ENCODE peak calls at places on chromosomes 5 and 9, in four cellular contexts. One of them, this sample, is unnamed.

GRCh38 chr9:132154925-132155324 is 6.9 kb upstream of the NTNG2 start:
- DNase-seq in IMR-90: no peak
- DNase-seq in mesendoderm: peak; percentile 45
- DNase-seq in H1: no peak
- DNase-seq in this sample: peak; percentile 65

GRCh38 chr9:133735415-133735775 is 2.8 kb downstream of the SARDH start:
- DNase-seq in H1: no peak
- DNase-seq in mesendoderm: peak; percentile 57
- DNase-seq in IMR-90: no peak
- DNase-seq in this sample: no peak

GRCh38 chr5:180818942-180819341 is 16.3 kb upstream of the MGAT1 start:
- DNase-seq in mesendoderm: no peak
- DNase-seq in H1: no peak
- DNase-seq in IMR-90: no peak
- DNase-seq in this sample: no peak

GRCh38 chr5:174323878-174324281 is 278.4 kb downstream of the NSG2 start:
- DNase-seq in H1: peak; percentile 78
- DNase-seq in IMR-90: peak; percentile 58
- DNase-seq in mesendoderm: peak; percentile 92
- DNase-seq in this sample: peak; percentile 89

GRCh38 chr9:137456061-137456863 is 2.9 kb downstream of the NSMF start:
- DNase-seq in mesendoderm: no peak
- DNase-seq in H1: no peak
- DNase-seq in IMR-90: peak; percentile 28
- DNase-seq in this sample: no peak

GRCh38 chr5:147675168-147675567 is 107.4 kb downstream of the JAKMIP2 start:
- DNase-seq in H1: no peak
- DNase-seq in IMR-90: no peak
- DNase-seq in mesendoderm: peak; percentile 25
- DNase-seq in this sample: no peak

GRCh38 chr9:79256691-79257213 is 315.0 kb upstream of the TLE4 start:
- DNase-seq in H1: no peak
- DNase-seq in IMR-90: peak; percentile 43
- DNase-seq in mesendoderm: no peak
- DNase-seq in this sample: no peak

GRCh38 chr5:1831677-1832313 is 30.6 kb downstream of the NDUFS6 start:
- DNase-seq in IMR-90: no peak
- DNase-seq in mesendoderm: peak; percentile 53
- DNase-seq in H1: no peak
- DNase-seq in this sample: peak; percentile 57

GRCh38 chr5:171428849-171429542 is 9.5 kb downstream of the FGF18 start:
- DNase-seq in IMR-90: no peak
- DNase-seq in mesendoderm: no peak
- DNase-seq in H1: no peak
- DNase-seq in this sample: no peak

GRCh38 chr9:29213374-29214161 is 1640.3 kb upstream of the C9orf72 start:
- DNase-seq in IMR-90: no peak
- DNase-seq in mesendoderm: peak; percentile 77
- DNase-seq in H1: peak; percentile 83
- DNase-seq in this sample: peak; percentile 81

GRCh38 chr9:8718121-8718725 is 918.6 kb upstream of the DMAC1 start:
- DNase-seq in H1: no peak
- DNase-seq in mesendoderm: peak; percentile 78
- DNase-seq in IMR-90: peak; percentile 65
- DNase-seq in this sample: no peak

GRCh38 chr5:579746-580366 is 32.3 kb upstream of the CEP72 start:
- DNase-seq in H1: no peak
- DNase-seq in IMR-90: no peak
- DNase-seq in mesendoderm: no peak
- DNase-seq in this sample: no peak

GRCh38 chr5:64939772-64940510 is 171.2 kb downstream of the CWC27 start:
- DNase-seq in mesendoderm: peak; percentile 50
- DNase-seq in H1: peak; percentile 53
- DNase-seq in IMR-90: peak; percentile 59
- DNase-seq in this sample: peak; percentile 55

GRCh38 chr5:28632607-28633006 is 1594.2 kb upstream of the CDH9 start:
- DNase-seq in mesendoderm: no peak
- DNase-seq in IMR-90: no peak
- DNase-seq in H1: no peak
- DNase-seq in this sample: no peak

GRCh38 chr9:35563791-35564197 is 41.3 kb upstream of the TESK1 start:
- DNase-seq in H1: peak; percentile 67
- DNase-seq in IMR-90: no peak
- DNase-seq in mesendoderm: peak; percentile 29
- DNase-seq in this sample: peak; percentile 65

GRCh38 chr5:143243103-143243502 is 160.4 kb downstream of the NR3C1 start:
- DNase-seq in mesendoderm: no peak
- DNase-seq in IMR-90: no peak
- DNase-seq in H1: peak; percentile 22
- DNase-seq in this sample: no peak

GRCh38 chr9:95750725-95751644 is 124.5 kb upstream of the ERCC6L2 start:
- DNase-seq in IMR-90: no peak
- DNase-seq in H1: no peak
- DNase-seq in mesendoderm: peak; percentile 38
- DNase-seq in this sample: peak; percentile 45

GRCh38 chr9:95741631-95742030 is 133.9 kb upstream of the ERCC6L2 start:
- DNase-seq in H1: no peak
- DNase-seq in IMR-90: no peak
- DNase-seq in mesendoderm: no peak
- DNase-seq in this sample: no peak

GRCh38 chr9:95742821-95743220 is 132.7 kb upstream of the ERCC6L2 start:
- DNase-seq in mesendoderm: no peak
- DNase-seq in H1: no peak
- DNase-seq in IMR-90: no peak
- DNase-seq in this sample: no peak

GRCh38 chr9:95749493-95749892 is 126.0 kb upstream of the ERCC6L2 start:
- DNase-seq in mesendoderm: no peak
- DNase-seq in H1: no peak
- DNase-seq in IMR-90: no peak
- DNase-seq in this sample: no peak

DNA sequence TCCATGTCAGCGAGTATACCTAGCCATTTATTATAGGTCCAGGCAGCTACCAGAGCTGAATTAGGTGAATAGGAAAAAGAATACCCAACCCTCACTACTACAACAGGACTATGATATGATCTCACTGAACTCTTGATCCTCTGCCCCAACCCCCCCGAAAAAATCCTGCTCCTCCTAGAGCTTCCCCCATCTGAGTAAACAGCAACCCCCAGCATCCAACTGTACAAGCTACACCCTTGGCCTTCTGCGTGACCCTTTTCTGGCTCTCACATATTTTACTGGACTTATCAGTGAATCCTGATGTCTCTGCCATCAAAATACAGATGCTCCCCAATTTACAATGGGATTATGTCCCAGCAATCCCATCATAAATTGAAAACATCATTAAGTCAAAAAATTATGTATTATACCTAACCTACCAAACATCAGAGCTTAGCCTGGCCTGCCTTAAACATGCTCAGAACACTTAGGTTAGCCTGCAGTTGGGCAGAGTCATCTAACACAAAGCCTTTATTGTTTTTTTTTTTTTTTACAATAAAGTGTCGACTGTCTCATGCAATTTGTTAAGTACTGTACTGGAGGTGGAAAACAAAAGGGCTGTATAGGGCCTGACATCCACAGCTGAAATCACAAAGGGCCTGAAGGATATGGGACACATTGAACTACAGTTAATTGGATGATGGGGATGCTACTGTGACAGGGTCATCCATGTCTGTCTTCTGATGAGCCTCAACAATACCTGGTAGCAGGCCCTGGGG is 128.9 kb upstream of the ERCC6L2 start:
- DNase-seq in IMR-90: no peak
- DNase-seq in mesendoderm: no peak
- DNase-seq in H1: no peak
- DNase-seq in this sample: no peak
- H3K56ac ChIP-seq in IMR-90: no peak overlapping the region
- H3K56ac ChIP-seq in mesendoderm: no peak overlapping the region
- H3K56ac ChIP-seq in H1: no peak overlapping the region
- H3K56ac ChIP-seq in this sample: no peak overlapping the region

GRCh38 chr5:139667730-139668063 is 19.5 kb downstream of the CXXC5 start:
- DNase-seq in H1: no peak
- DNase-seq in mesendoderm: no peak
- DNase-seq in IMR-90: peak; percentile 60
- DNase-seq in this sample: no peak

GRCh38 chr5:139664727-139665351 is 16.7 kb downstream of the CXXC5 start:
- DNase-seq in IMR-90: no peak
- DNase-seq in mesendoderm: no peak
- DNase-seq in H1: no peak
- DNase-seq in this sample: no peak

GRCh38 chr5:139665626-139666025 is 17.5 kb downstream of the CXXC5 start:
- DNase-seq in IMR-90: no peak
- DNase-seq in H1: no peak
- DNase-seq in mesendoderm: no peak
- DNase-seq in this sample: no peak

GRCh38 chr5:139667001-139667729 is 19.0 kb downstream of the CXXC5 start:
- DNase-seq in IMR-90: no peak
- DNase-seq in mesendoderm: no peak
- DNase-seq in H1: no peak
- DNase-seq in this sample: no peak

GRCh38 chr5:139666551-139666950 is 18.4 kb downstream of the CXXC5 start:
- DNase-seq in IMR-90: no peak
- DNase-seq in H1: no peak
- DNase-seq in mesendoderm: no peak
- DNase-seq in this sample: no peak
- H3K4me1 ChIP-seq in IMR-90: peaks cover 27% of the 10 kb centered on the region
- H3K4me1 ChIP-seq in H1: peaks cover 47% of the 10 kb centered on the region
- H3K4me1 ChIP-seq in mesendoderm: peaks cover 28% of the 10 kb centered on the region
- H3K4me1 ChIP-seq in this sample: peaks cover 21% of the 10 kb centered on the region

GRCh38 chr9:5265939-5266338 is 34.7 kb downstream of the INSL4 start:
- DNase-seq in H1: peak; percentile 49
- DNase-seq in mesendoderm: peak; percentile 35
- DNase-seq in IMR-90: no peak
- DNase-seq in this sample: peak; percentile 59
- H3K56ac ChIP-seq in H1: no peak overlapping the region
- H3K56ac ChIP-seq in mesendoderm: no peak overlapping the region
- H3K56ac ChIP-seq in IMR-90: no peak overlapping the region
- H3K56ac ChIP-seq in this sample: no peak overlapping the region

GRCh38 chr9:92964607-92964975 is 17.3 kb downstream of the FGD3 start:
- DNase-seq in IMR-90: no peak
- DNase-seq in H1: no peak
- DNase-seq in mesendoderm: no peak
- DNase-seq in this sample: no peak
- H3K4me1 ChIP-seq in IMR-90: no peaks in the 10 kb centered on the region
- H3K4me1 ChIP-seq in H1: peaks cover 13% of the 10 kb centered on the region
- H3K4me1 ChIP-seq in mesendoderm: no peaks in the 10 kb centered on the region
- H3K4me1 ChIP-seq in this sample: peaks cover 6% of the 10 kb centered on the region

GRCh38 chr5:101253096-101253495 is 350.0 kb upstream of the ST8SIA4 start:
- DNase-seq in H1: no peak
- DNase-seq in mesendoderm: peak; percentile 2
- DNase-seq in IMR-90: no peak
- DNase-seq in this sample: no peak
- H3K56ac ChIP-seq in H1: no peak overlapping the region
- H3K56ac ChIP-seq in mesendoderm: no peak overlapping the region
- H3K56ac ChIP-seq in IMR-90: no peak overlapping the region
- H3K56ac ChIP-seq in this sample: no peak overlapping the region

GRCh38 chr9:107293555-107294085 is 10.5 kb downstream of the RAD23B start:
- DNase-seq in H1: no peak
- DNase-seq in mesendoderm: no peak
- DNase-seq in IMR-90: no peak
- DNase-seq in this sample: no peak
- H3K4me1 ChIP-seq in H1: peaks cover 14% of the 10 kb centered on the region
- H3K4me1 ChIP-seq in mesendoderm: peaks cover 5% of the 10 kb centered on the region
- H3K4me1 ChIP-seq in IMR-90: peaks cover 12% of the 10 kb centered on the region
- H3K4me1 ChIP-seq in this sample: peaks cover 11% of the 10 kb centered on the region

DNA sequence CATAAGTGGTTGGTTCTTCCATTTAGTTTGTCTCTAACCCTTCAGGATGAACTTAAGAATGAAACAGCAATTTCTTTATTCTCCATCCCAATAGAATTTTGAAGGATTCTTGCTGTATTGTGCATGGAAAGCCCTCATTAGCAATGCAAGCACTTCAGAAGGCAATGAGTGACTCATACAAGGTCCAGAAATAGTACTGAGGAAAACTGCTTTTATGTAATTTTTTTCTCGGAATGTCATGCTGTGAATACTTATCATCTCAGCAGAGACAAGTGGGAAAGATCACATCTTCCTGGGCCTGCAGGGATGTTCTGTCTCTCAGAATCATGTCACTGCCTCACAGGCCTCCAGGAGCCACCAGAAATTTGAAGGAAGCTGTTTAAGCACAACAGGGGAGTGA is 91.2 kb upstream of the CD180 start:
- DNase-seq in H1: no peak
- DNase-seq in IMR-90: peak; percentile 72
- DNase-seq in mesendoderm: no peak
- DNase-seq in this sample: no peak
- H3K56ac ChIP-seq in H1: no peak overlapping the region
- H3K56ac ChIP-seq in IMR-90: no peak overlapping the region
- H3K56ac ChIP-seq in mesendoderm: no peak overlapping the region
- H3K56ac ChIP-seq in this sample: no peak overlapping the region

DNA sequence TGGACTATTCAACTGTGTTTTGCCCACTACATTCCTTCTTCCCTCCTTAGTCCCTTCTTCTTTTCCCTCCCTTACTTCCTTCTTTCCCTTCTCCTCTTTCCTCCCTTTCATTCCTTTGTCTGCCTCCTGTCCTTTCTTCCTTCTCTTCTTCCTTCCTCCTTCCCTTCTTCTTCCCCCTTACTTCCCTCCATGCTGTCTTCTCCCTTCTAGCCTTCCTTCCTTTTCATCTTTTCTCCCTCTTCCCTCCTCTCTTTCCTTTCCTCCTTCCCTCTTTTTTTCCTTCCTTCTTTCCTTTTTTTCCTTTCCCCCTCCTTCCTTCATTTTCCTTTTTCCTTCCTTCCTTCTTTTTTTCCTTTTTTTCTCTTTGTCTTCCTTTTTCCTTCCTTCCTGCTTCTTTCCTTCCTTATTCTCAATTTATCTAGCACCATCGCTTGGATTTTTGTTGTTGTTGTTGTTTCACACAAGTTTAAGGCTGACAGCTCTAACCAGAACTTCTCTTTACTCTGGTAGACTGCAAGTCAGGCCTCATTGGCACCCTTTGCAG is 123.4 kb downstream of the CEMIP2 start:
- DNase-seq in IMR-90: no peak
- DNase-seq in mesendoderm: no peak
- DNase-seq in H1: no peak
- DNase-seq in this sample: no peak
- H3K4me1 ChIP-seq in IMR-90: peaks cover 2% of the 10 kb centered on the region
- H3K4me1 ChIP-seq in mesendoderm: peaks cover 4% of the 10 kb centered on the region
- H3K4me1 ChIP-seq in H1: no peaks in the 10 kb centered on the region
- H3K4me1 ChIP-seq in this sample: peaks cover 3% of the 10 kb centered on the region